ENCODE peak calls at places on chromosomes 4 and X, in five cellular contexts. Z, J, A, M and L are unnamed samples.

GRCh38 chr4:98663226-98664006 is 5.0 kb upstream of the TSPAN5 start:
- DNase-seq in J (no peak), A (no peak), Z (peak; percentile 25), M (peak; percentile 52), L (no peak)

GRCh38 chr4:123433976-123434375 is 37.4 kb downstream of the SPRY1 start:
- DNase-seq in M (no peak), A (no peak), J (no peak), Z (no peak), L (no peak)

GRCh38 chr4:169315530-169316306 is 45.0 kb upstream of the SH3RF1 start:
- DNase-seq in J (no peak), Z (no peak), M (no peak), A (no peak), L (no peak)

GRCh38 chr4:15400911-15401671 is 26.7 kb upstream of the C1QTNF7 start:
- DNase-seq in M (peak; percentile 46), A (no peak), Z (no peak), J (no peak), L (no peak)

GRCh38 chr4:144905286-144905685 is 192.7 kb downstream of the ANAPC10 start:
- DNase-seq in M (no peak), A (no peak), Z (no peak), J (no peak), L (no peak)

GRCh38 chr4:118033148-118034060 is 882 bp upstream of the NDST3 start:
- DNase-seq in J (no peak), A (peak; percentile 44), M (peak; percentile 53), Z (peak; percentile 61), L (peak; percentile 29)

GRCh38 chr4:159358226-159358625 is 255.3 kb downstream of the RAPGEF2 start:
- DNase-seq in J (no peak), A (no peak), Z (no peak), M (no peak), L (no peak)

GRCh38 chr4:95548738-95549245 is at the start of gene UNC5C:
- DNase-seq in J (no peak), M (no peak), Z (peak; percentile 48), A (peak; percentile 13), L (peak; percentile 72)

GRCh38 chr4:180828455-180829018 is 1414.7 kb upstream of the TENM3 start:
- DNase-seq in A (peak; percentile 70), J (no peak), M (peak; percentile 5), Z (peak; percentile 38), L (no peak)

GRCh38 chr4:21134994-21135393 is 434.7 kb downstream of the PACRGL start:
- DNase-seq in J (no peak), A (no peak), M (no peak), Z (peak; percentile 7), L (no peak)

GRCh38 chr4:88820723-88821368 is 123.2 kb upstream of the NAP1L5 start:
- DNase-seq in J (no peak), A (peak; percentile 40), Z (no peak), M (no peak), L (no peak)

GRCh38 chrX:17634542-17635207 is 102.6 kb upstream of the SCML1 start:
- DNase-seq in A (peak; percentile 59), J (no peak), Z (no peak), M (no peak), L (no peak)

GRCh38 chr4:101022151-101023024 is 324.9 kb downstream of the PPP3CA start:
- DNase-seq in Z (no peak), M (no peak), A (no peak), J (no peak), L (no peak)

GRCh38 chr4:15961778-15962510 is 1.0 kb downstream of the FGFBP2 start:
- DNase-seq in A (no peak), M (no peak), J (no peak), Z (no peak), L (no peak)

GRCh38 chr4:79917246-79917645 is 155.8 kb downstream of the ANTXR2 start:
- DNase-seq in J (no peak), Z (peak; percentile 53), A (peak; percentile 4), M (peak; percentile 53), L (no peak)

GRCh38 chr4:155040031-155040430 is 168.4 kb upstream of the NPY2R start:
- DNase-seq in A (no peak), Z (no peak), J (no peak), M (no peak), L (no peak)

GRCh38 chrX:139720136-139720535 is 12.2 kb upstream of the MCF2 start:
- DNase-seq in A (no peak), J (no peak), Z (peak; percentile 4), M (no peak), L (no peak)